ENCODE peak calls at places on chromosomes 3 and 15, in nine cellular contexts. F is uterus, A is heart left ventricle, R is spleen, U is psoas muscle, J is kidney, D is esophagus squamous epithelium, I is right lobe of liver, T is RWPE2. G is an unnamed sample. For H3K9me3, the result is how much of the 10 kb centered on the place peaks cover.

GRCh38 chr3:138426211-138426610 is 8.2 kb upstream of the ESYT3 start:
- DNase-seq in F (no peak), A (no peak), R (no peak), U (no peak), J (no peak), D (no peak), I (no peak), T (no peak), G (no peak)

GRCh38 chr3:128935922-128936321 is 56.5 kb downstream of the ACAD9 start:
- DNase-seq in F (no peak), A (no peak), R (no peak), U (no peak), J (no peak), D (no peak), I (no peak), T (no peak), G (no peak)

GRCh38 chr3:192261135-192261534 is 466.2 kb downstream of the FGF12 start:
- DNase-seq in F (no peak), A (no peak), R (no peak), U (no peak), J (no peak), D (no peak), I (no peak), T (no peak), G (no peak)

GRCh38 chr15:58602823-58603222 is 146.7 kb downstream of the ADAM10 start:
- DNase-seq in F (no peak), A (no peak), R (no peak), U (no peak), J (no peak), D (no peak), I (no peak), T (no peak), G (no peak)

GRCh38 chr15:40844543-40844981 is 714 bp downstream of the SPINT1 start:
- DNase-seq in F (no peak), A (no peak), R (peak), U (peak), J (peak), D (no peak), I (no peak), T (no peak), G (no peak)

GRCh38 chr3:182740710-182741109 is 52.6 kb upstream of the ATP11B start:
- DNase-seq in F (no peak), A (no peak), R (no peak), U (no peak), J (no peak), D (no peak), I (no peak), T (no peak), G (peak)

GRCh38 chr15:57708047-57708446 is 1.5 kb downstream of the POLR2M start:
- DNase-seq in F (no peak), A (no peak), R (no peak), U (no peak), J (no peak), D (no peak), I (no peak), T (no peak), G (no peak)

GRCh38 chr3:188915137-188915536 is 256.6 kb upstream of the TPRG1 start:
- DNase-seq in F (no peak), A (no peak), R (no peak), U (no peak), J (no peak), D (no peak), I (no peak), T (no peak), G (no peak)

GRCh38 chr15:36109943-36110658 is 469.3 kb upstream of the CDIN1 start:
- DNase-seq in F (no peak), A (no peak), R (no peak), U (no peak), J (no peak), D (no peak), I (no peak), T (no peak), G (no peak)

GRCh38 chr3:4816718-4817117 is 162.5 kb upstream of the BHLHE40 start:
- DNase-seq in F (no peak), A (no peak), R (no peak), U (no peak), J (no peak), D (no peak), I (no peak), T (no peak), G (no peak)

GRCh38 chr3:150761831-150762661 is 923 bp downstream of the SIAH2 start:
- DNase-seq in F (peak), A (peak), R (peak), U (peak), J (peak), D (no peak), I (peak), T (no peak), G (peak)

GRCh38 chr3:11563159-11563558 is 80.6 kb downstream of the VGLL4 start:
- DNase-seq in F (no peak), A (no peak), R (peak), U (no peak), J (peak), D (no peak), I (no peak), T (no peak), G (no peak)

GRCh38 chr3:196085534-196085933 is 3.6 kb upstream of the TFRC start:
- DNase-seq in F (no peak), A (no peak), R (no peak), U (no peak), J (no peak), D (no peak), I (no peak), T (no peak), G (no peak)
- TF ChIP-seq CTCF in F (no peak), A (no peak), R (no peak), U (no peak), J (no peak), D (no peak), I (no peak), T (no peak), G (no peak)

GRCh38 chr3:71447197-71447596 is 136.3 kb downstream of the FOXP1 start:
- DNase-seq in F (no peak), A (no peak), R (no peak), U (peak), J (no peak), D (no peak), I (no peak), T (no peak), G (no peak)
- H3K9me3 ChIP-seq in F (under half), A (under half), R (under half), U (under half), J (under half), D (under half), I (under half), T (under half), G (under half)

GRCh38 chr3:46844851-46845250 is 18.4 kb downstream of the MYL3 start:
- DNase-seq in F (no peak), A (no peak), R (no peak), U (peak), J (peak), D (no peak), I (no peak), T (no peak), G (no peak)
- H3K4me3 ChIP-seq in F (peak), A (no peak), R (no peak), U (no peak), J (peak), D (peak), I (peak), T (no peak), G (peak)

GRCh38 chr15:53209396-53210042 is 419.4 kb upstream of the ONECUT1 start:
- DNase-seq in F (no peak), A (no peak), R (no peak), U (no peak), J (no peak), D (no peak), I (no peak), T (no peak), G (no peak)

GRCh38 chr15:53210653-53211052 is 420.5 kb upstream of the ONECUT1 start:
- DNase-seq in F (no peak), A (no peak), R (no peak), U (no peak), J (no peak), D (no peak), I (no peak), T (no peak), G (no peak)

GRCh38 chr15:53213336-53213735 is 423.2 kb upstream of the ONECUT1 start:
- DNase-seq in F (no peak), A (no peak), R (no peak), U (no peak), J (no peak), D (no peak), I (no peak), T (no peak), G (no peak)

GRCh38 chr15:53212785-53213184 is 422.6 kb upstream of the ONECUT1 start:
- DNase-seq in F (no peak), A (no peak), R (no peak), U (no peak), J (no peak), D (no peak), I (no peak), T (no peak), G (no peak)

GRCh38 chr15:53208759-53209158 is 418.6 kb upstream of the ONECUT1 start:
- DNase-seq in F (no peak), A (no peak), R (no peak), U (no peak), J (no peak), D (no peak), I (no peak), T (no peak), G (no peak)
- TF ChIP-seq CTCF in F (no peak), A (no peak), R (no peak), U (no peak), J (no peak), D (no peak), I (no peak), T (no peak), G (no peak)

GRCh38 chr15:47754312-47754711 is 37.0 kb downstream of the SEMA6D start:
- DNase-seq in F (no peak), A (no peak), R (no peak), U (no peak), J (no peak), D (no peak), I (no peak), T (no peak), G (no peak)

GRCh38 chr15:47750740-47751262 is 33.5 kb downstream of the SEMA6D start:
- DNase-seq in F (no peak), A (no peak), R (no peak), U (no peak), J (no peak), D (no peak), I (no peak), T (no peak), G (no peak)

GRCh38 chr15:47750030-47750739 is 32.9 kb downstream of the SEMA6D start:
- DNase-seq in F (no peak), A (no peak), R (no peak), U (no peak), J (no peak), D (no peak), I (no peak), T (no peak), G (no peak)

GRCh38 chr15:47756872-47757271 is 39.6 kb downstream of the SEMA6D start:
- DNase-seq in F (no peak), A (peak), R (no peak), U (peak), J (no peak), D (no peak), I (no peak), T (peak), G (no peak)

DNA sequence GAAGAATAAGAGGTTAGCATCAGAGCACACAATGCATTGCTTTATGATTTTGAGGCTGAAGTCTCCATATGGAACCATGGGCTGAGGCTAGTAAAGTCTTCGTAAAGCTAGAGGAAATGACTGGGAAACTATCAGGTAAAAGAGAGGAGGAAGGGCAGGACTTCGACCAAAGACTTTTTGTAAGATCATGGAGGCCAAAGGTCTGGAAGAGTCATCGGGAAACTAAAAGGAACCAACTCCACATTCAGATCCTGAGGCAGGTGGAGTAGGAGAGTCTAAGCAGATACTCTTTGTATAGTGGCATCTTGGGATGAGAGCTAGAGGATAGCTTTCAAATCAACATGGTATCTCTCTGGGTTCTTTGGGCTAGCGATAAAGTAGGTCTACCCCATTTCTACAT is 36.3 kb downstream of the SEMA6D start:
- DNase-seq in F (no peak), A (no peak), R (no peak), U (no peak), J (no peak), D (no peak), I (no peak), T (no peak), G (no peak)
- H3K9me3 ChIP-seq in F (under half), A (under half), R (under half), U (under half), J (under half), D (under half), I (under half), T (under half), G (under half)

GRCh38 chr3:194780706-194781105 is 95.0 kb downstream of the FAM43A start:
- DNase-seq in F (no peak), A (no peak), R (no peak), U (no peak), J (no peak), D (no peak), I (no peak), T (no peak), G (no peak)

GRCh38 chr3:194785315-194785714 is 99.6 kb downstream of the FAM43A start:
- DNase-seq in F (no peak), A (no peak), R (no peak), U (no peak), J (no peak), D (no peak), I (no peak), T (no peak), G (no peak)

GRCh38 chr3:194781617-194782016 is 95.9 kb downstream of the FAM43A start:
- DNase-seq in F (no peak), A (no peak), R (no peak), U (no peak), J (no peak), D (no peak), I (no peak), T (no peak), G (no peak)

GRCh38 chr3:194784341-194784740 is 98.7 kb downstream of the FAM43A start:
- DNase-seq in F (no peak), A (no peak), R (no peak), U (no peak), J (no peak), D (no peak), I (no peak), T (no peak), G (no peak)

DNA sequence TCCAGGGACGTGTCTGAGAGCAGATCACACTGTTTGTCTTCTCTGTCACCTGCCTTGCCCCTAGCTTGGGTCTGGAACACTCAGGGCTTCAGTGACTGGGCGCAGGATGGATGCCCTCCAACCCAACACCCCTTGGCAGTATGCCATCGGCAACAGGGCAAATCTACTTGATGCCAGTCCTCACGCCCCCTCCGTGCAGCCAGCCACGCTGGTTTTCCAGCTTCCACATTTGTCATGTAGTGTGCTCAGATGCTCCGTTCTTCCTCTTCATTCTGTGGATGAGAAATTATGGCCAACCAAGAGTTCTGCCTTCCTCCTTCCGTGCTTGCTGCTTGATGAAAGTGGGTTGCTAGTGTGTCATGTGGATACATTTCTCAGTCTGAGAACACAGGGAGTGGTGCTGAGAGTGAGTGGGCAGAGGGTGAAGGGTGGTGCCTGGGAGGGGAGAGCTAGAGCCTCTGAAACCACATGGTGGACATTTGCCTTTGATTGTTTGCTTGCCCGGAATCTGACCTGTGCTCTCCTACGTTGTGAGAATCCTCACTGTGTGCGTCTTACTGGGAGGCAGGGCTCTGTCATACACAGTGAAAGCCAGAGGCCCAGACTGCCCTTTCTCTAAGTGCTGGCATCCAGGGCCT is 97.2 kb downstream of the FAM43A start:
- DNase-seq in F (no peak), A (no peak), R (no peak), U (no peak), J (no peak), D (no peak), I (no peak), T (no peak), G (no peak)
- H3K4me3 ChIP-seq in F (no peak), A (no peak), R (no peak), U (no peak), J (no peak), D (no peak), I (no peak), T (no peak), G (no peak)

GRCh38 chr3:119543147-119543546 is 16.3 kb downstream of the CD80 start:
- DNase-seq in F (no peak), A (no peak), R (no peak), U (no peak), J (no peak), D (no peak), I (no peak), T (no peak), G (no peak)
- TF ChIP-seq CTCF in F (no peak), A (no peak), R (no peak), U (peak), J (no peak), D (no peak), I (no peak), T (no peak), G (no peak)

G was measured in BE2C.